ENCODE peak calls at places on chromosomes 11 and 22, in six cellular contexts. One of them, this sample, is unnamed. For H3K4me1, the result is how much of the 10 kb centered on the place peaks cover.

GRCh38 chr11:74417860-74418508 is 19.8 kb upstream of the PGM2L1 start:
- DNase-seq in H9: no peak
- DNase-seq in lung: no peak
- DNase-seq in left ventricle myocardium inferior: no peak
- DNase-seq in mammary epithelial cell: no peak
- DNase-seq in upper lobe of left lung: no peak
- DNase-seq in this sample: no peak

GRCh38 chr11:72519220-72519881 is 85.0 kb upstream of the CLPB start:
- DNase-seq in H9: no peak
- DNase-seq in lung: no peak
- DNase-seq in left ventricle myocardium inferior: no peak
- DNase-seq in mammary epithelial cell: no peak
- DNase-seq in upper lobe of left lung: no peak
- DNase-seq in this sample: no peak

GRCh38 chr11:68321293-68322030 is 9.1 kb downstream of the LRP5 start:
- DNase-seq in H9: no peak
- DNase-seq in lung: no peak
- DNase-seq in left ventricle myocardium inferior: no peak
- DNase-seq in mammary epithelial cell: peak
- DNase-seq in upper lobe of left lung: no peak
- DNase-seq in this sample: no peak

GRCh38 chr11:69089258-69089657 is 40.5 kb downstream of the TPCN2 start:
- DNase-seq in H9: no peak
- DNase-seq in lung: no peak
- DNase-seq in left ventricle myocardium inferior: peak
- DNase-seq in mammary epithelial cell: peak
- DNase-seq in upper lobe of left lung: no peak
- DNase-seq in this sample: no peak

GRCh38 chr22:29971607-29972006 is 88.6 kb downstream of the MTMR3 start:
- DNase-seq in H9: no peak
- DNase-seq in lung: no peak
- DNase-seq in left ventricle myocardium inferior: no peak
- DNase-seq in mammary epithelial cell: no peak
- DNase-seq in upper lobe of left lung: no peak
- DNase-seq in this sample: no peak

GRCh38 chr11:58923300-58923788 is 15.9 kb upstream of the GLYATL1 start:
- DNase-seq in H9: peak
- DNase-seq in lung: no peak
- DNase-seq in left ventricle myocardium inferior: no peak
- DNase-seq in mammary epithelial cell: peak
- DNase-seq in upper lobe of left lung: no peak
- DNase-seq in this sample: no peak

GRCh38 chr11:134736251-134737072 is 324.4 kb upstream of the B3GAT1 start:
- DNase-seq in H9: no peak
- DNase-seq in lung: no peak
- DNase-seq in left ventricle myocardium inferior: no peak
- DNase-seq in mammary epithelial cell: no peak
- DNase-seq in upper lobe of left lung: peak
- DNase-seq in this sample: no peak

GRCh38 chr22:20138417-20138738 is 6.8 kb downstream of the ZDHHC8 start:
- DNase-seq in H9: no peak
- DNase-seq in lung: no peak
- DNase-seq in left ventricle myocardium inferior: no peak
- DNase-seq in mammary epithelial cell: no peak
- DNase-seq in upper lobe of left lung: no peak
- DNase-seq in this sample: no peak

GRCh38 chr11:36465449-36466163 is 44.5 kb downstream of the TRAF6 start:
- DNase-seq in H9: no peak
- DNase-seq in lung: no peak
- DNase-seq in left ventricle myocardium inferior: no peak
- DNase-seq in mammary epithelial cell: peak
- DNase-seq in upper lobe of left lung: no peak
- DNase-seq in this sample: no peak

GRCh38 chr11:8787372-8787771 is 104.8 kb downstream of the RPL27A start:
- DNase-seq in H9: no peak
- DNase-seq in lung: no peak
- DNase-seq in left ventricle myocardium inferior: no peak
- DNase-seq in mammary epithelial cell: no peak
- DNase-seq in upper lobe of left lung: no peak
- DNase-seq in this sample: no peak

GRCh38 chr11:23554002-23554401 is 693.7 kb upstream of the CCDC179 start:
- DNase-seq in H9: no peak
- DNase-seq in lung: no peak
- DNase-seq in left ventricle myocardium inferior: no peak
- DNase-seq in mammary epithelial cell: peak
- DNase-seq in upper lobe of left lung: no peak
- DNase-seq in this sample: no peak

GRCh38 chr22:31929126-31929928 is 15.0 kb upstream of the YWHAH start:
- DNase-seq in H9: no peak
- DNase-seq in lung: no peak
- DNase-seq in left ventricle myocardium inferior: peak
- DNase-seq in mammary epithelial cell: no peak
- DNase-seq in upper lobe of left lung: no peak
- DNase-seq in this sample: no peak

GRCh38 chr11:17498475-17498874 is 21.8 kb upstream of the ABCC8 start:
- DNase-seq in H9: peak
- DNase-seq in lung: no peak
- DNase-seq in left ventricle myocardium inferior: no peak
- DNase-seq in mammary epithelial cell: no peak
- DNase-seq in upper lobe of left lung: no peak
- DNase-seq in this sample: no peak

GRCh38 chr11:60170566-60170965 is 12.3 kb downstream of the MS4A6A start:
- DNase-seq in H9: no peak
- DNase-seq in lung: no peak
- DNase-seq in left ventricle myocardium inferior: no peak
- DNase-seq in mammary epithelial cell: peak
- DNase-seq in upper lobe of left lung: no peak
- DNase-seq in this sample: no peak

GRCh38 chr22:20533095-20533878 is 25.9 kb downstream of the MED15 start:
- DNase-seq in H9: no peak
- DNase-seq in lung: no peak
- DNase-seq in left ventricle myocardium inferior: no peak
- DNase-seq in mammary epithelial cell: peak
- DNase-seq in upper lobe of left lung: no peak
- DNase-seq in this sample: no peak

GRCh38 chr11:17978553-17979287 is 34.1 kb downstream of the SERGEF start:
- DNase-seq in H9: peak
- DNase-seq in lung: no peak
- DNase-seq in left ventricle myocardium inferior: peak
- DNase-seq in mammary epithelial cell: peak
- DNase-seq in upper lobe of left lung: peak
- DNase-seq in this sample: no peak

GRCh38 chr11:35712533-35712932 is 50.0 kb downstream of the TRIM44 start:
- DNase-seq in H9: no peak
- DNase-seq in lung: no peak
- DNase-seq in left ventricle myocardium inferior: no peak
- DNase-seq in mammary epithelial cell: no peak
- DNase-seq in upper lobe of left lung: no peak
- DNase-seq in this sample: no peak

GRCh38 chr11:77174559-77174958 is 46.5 kb downstream of the MYO7A start:
- DNase-seq in H9: no peak
- DNase-seq in lung: no peak
- DNase-seq in left ventricle myocardium inferior: no peak
- DNase-seq in mammary epithelial cell: no peak
- DNase-seq in upper lobe of left lung: peak
- DNase-seq in this sample: no peak

GRCh38 chr11:2926611-2927492 is 2.4 kb downstream of the PHLDA2 start:
- DNase-seq in H9: no peak
- DNase-seq in lung: no peak
- DNase-seq in left ventricle myocardium inferior: peak
- DNase-seq in mammary epithelial cell: no peak
- DNase-seq in upper lobe of left lung: peak
- DNase-seq in this sample: no peak

GRCh38 chr11:57307666-57308270 is 17.0 kb downstream of the TNKS1BP1 start:
- DNase-seq in H9: no peak
- DNase-seq in lung: no peak
- DNase-seq in left ventricle myocardium inferior: no peak
- DNase-seq in mammary epithelial cell: peak
- DNase-seq in upper lobe of left lung: no peak
- DNase-seq in this sample: no peak

GRCh38 chr11:57306941-57307598 is 17.7 kb downstream of the TNKS1BP1 start:
- DNase-seq in H9: no peak
- DNase-seq in lung: no peak
- DNase-seq in left ventricle myocardium inferior: no peak
- DNase-seq in mammary epithelial cell: no peak
- DNase-seq in upper lobe of left lung: no peak
- DNase-seq in this sample: no peak

GRCh38 chr11:57309106-57310059 is 15.4 kb downstream of the TNKS1BP1 start:
- DNase-seq in H9: no peak
- DNase-seq in lung: no peak
- DNase-seq in left ventricle myocardium inferior: no peak
- DNase-seq in mammary epithelial cell: no peak
- DNase-seq in upper lobe of left lung: no peak
- DNase-seq in this sample: no peak

GRCh38 chr11:57310091-57310490 is 14.7 kb downstream of the TNKS1BP1 start:
- DNase-seq in H9: no peak
- DNase-seq in lung: no peak
- DNase-seq in left ventricle myocardium inferior: no peak
- DNase-seq in mammary epithelial cell: no peak
- DNase-seq in upper lobe of left lung: no peak
- DNase-seq in this sample: no peak

GRCh38 chr11:57308426-57309060 is 16.2 kb downstream of the TNKS1BP1 start:
- DNase-seq in H9: no peak
- DNase-seq in lung: no peak
- DNase-seq in left ventricle myocardium inferior: no peak
- DNase-seq in mammary epithelial cell: no peak
- DNase-seq in upper lobe of left lung: no peak
- DNase-seq in this sample: no peak
- H3K4me1 ChIP-seq in H9: under half
- H3K4me1 ChIP-seq in lung: under half
- H3K4me1 ChIP-seq in left ventricle myocardium inferior: half or more
- H3K4me1 ChIP-seq in mammary epithelial cell: half or more
- H3K4me1 ChIP-seq in upper lobe of left lung: half or more
- H3K4me1 ChIP-seq in this sample: under half

DNA sequence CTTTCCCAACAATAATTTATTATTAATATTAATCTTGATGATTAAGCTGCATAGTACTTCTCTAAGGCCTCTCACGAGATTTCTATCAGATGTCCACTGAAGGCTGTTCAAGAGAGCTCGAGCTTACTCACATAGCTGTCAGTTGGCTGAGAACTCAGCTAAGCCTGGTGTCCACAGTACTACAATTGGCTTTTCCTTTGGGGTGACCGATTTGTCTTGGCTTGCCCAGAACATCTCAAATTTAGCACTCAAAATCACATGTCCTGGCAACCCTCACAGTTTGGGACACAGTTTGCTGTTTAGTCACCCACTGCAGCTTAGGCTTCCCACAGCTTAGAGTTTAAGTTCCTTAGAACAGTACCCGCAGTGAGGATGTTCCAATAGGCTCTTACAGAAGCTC is 96.5 kb downstream of the LUZP2 start:
- DNase-seq in H9: no peak
- DNase-seq in lung: no peak
- DNase-seq in left ventricle myocardium inferior: no peak
- DNase-seq in mammary epithelial cell: peak
- DNase-seq in upper lobe of left lung: no peak
- DNase-seq in this sample: no peak
- H3K4me1 ChIP-seq in H9: under half
- H3K4me1 ChIP-seq in lung: under half
- H3K4me1 ChIP-seq in left ventricle myocardium inferior: under half
- H3K4me1 ChIP-seq in mammary epithelial cell: under half
- H3K4me1 ChIP-seq in upper lobe of left lung: under half
- H3K4me1 ChIP-seq in this sample: under half

DNA sequence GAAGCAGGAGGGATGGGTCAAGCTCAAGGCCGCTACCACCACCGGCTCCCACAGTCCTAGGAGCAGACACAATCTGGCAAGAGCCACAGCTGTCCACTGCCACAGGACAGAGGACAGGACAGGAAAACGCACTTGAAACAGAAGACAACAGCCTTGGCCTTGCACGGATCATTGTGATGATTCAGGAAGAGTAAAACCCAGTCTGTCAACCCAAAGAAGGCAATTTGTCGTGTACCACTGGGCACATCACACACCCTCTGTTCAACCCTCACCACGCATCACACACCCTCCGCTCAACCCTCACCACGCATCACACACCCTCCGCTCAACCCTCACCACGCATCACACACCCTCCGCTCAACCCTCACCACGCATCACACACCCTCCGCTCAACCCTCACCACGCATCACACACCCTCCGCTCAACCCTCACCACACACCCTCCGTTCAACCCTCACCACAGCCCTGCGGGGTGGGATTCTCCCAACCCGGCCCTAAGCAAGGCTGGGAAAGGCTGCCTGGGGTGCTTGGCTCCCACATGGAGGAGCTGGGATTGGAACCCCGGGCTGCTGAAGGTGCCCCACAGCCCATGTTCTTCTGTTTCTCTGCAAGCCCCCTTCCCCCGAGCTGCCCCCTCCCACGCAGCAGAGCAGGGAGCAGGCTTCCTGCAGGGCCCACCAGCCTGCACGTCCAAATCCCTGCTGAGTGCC is 11.3 kb upstream of the CDC42BPG start:
- DNase-seq in H9: no peak
- DNase-seq in lung: no peak
- DNase-seq in left ventricle myocardium inferior: no peak
- DNase-seq in mammary epithelial cell: no peak
- DNase-seq in upper lobe of left lung: no peak
- DNase-seq in this sample: no peak
- H3K4me1 ChIP-seq in H9: under half
- H3K4me1 ChIP-seq in lung: half or more
- H3K4me1 ChIP-seq in left ventricle myocardium inferior: half or more
- H3K4me1 ChIP-seq in mammary epithelial cell: under half
- H3K4me1 ChIP-seq in upper lobe of left lung: half or more
- H3K4me1 ChIP-seq in this sample: half or more

GRCh38 chr11:66617148-66617814 is 851 bp downstream of the RBM14 start:
- DNase-seq in H9: no peak
- DNase-seq in lung: no peak
- DNase-seq in left ventricle myocardium inferior: peak
- DNase-seq in mammary epithelial cell: peak
- DNase-seq in upper lobe of left lung: no peak
- DNase-seq in this sample: no peak

GRCh38 chr11:66614073-66614472 is 2.4 kb upstream of the RBM14 start:
- DNase-seq in H9: no peak
- DNase-seq in lung: no peak
- DNase-seq in left ventricle myocardium inferior: no peak
- DNase-seq in mammary epithelial cell: no peak
- DNase-seq in upper lobe of left lung: no peak
- DNase-seq in this sample: no peak

GRCh38 chr11:66624450-66624849 is 8.0 kb downstream of the RBM14 start:
- DNase-seq in H9: no peak
- DNase-seq in lung: no peak
- DNase-seq in left ventricle myocardium inferior: no peak
- DNase-seq in mammary epithelial cell: no peak
- DNase-seq in upper lobe of left lung: peak
- DNase-seq in this sample: no peak

GRCh38 chr11:66616379-66617147 is at the start of gene RBM14:
- DNase-seq in H9: peak
- DNase-seq in lung: peak
- DNase-seq in left ventricle myocardium inferior: peak
- DNase-seq in mammary epithelial cell: peak
- DNase-seq in upper lobe of left lung: peak
- DNase-seq in this sample: peak

DNA sequence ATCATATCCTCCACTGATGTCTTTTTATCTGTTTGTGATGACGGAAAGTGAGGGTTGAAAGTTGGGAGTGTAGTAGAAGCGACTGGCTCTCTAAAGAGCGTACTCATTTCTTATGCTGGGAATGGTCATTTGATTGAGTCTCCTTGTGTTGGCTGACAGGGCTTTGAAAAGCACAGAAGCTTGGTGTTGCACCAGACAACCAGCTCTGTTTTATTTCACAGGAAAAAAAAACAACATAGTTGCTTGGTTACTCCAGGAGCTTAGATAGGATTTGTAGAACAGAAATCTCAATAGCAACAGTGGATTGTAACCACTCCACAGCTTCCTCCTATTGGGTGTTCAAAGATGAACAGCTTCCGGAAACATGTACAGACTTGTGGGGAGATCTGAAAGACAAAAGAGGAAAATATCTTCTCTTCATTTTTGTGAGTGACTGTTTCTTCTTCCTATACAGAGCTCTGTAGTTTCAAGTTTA is 2.7 kb downstream of the RBM14 start:
- DNase-seq in H9: no peak
- DNase-seq in lung: no peak
- DNase-seq in left ventricle myocardium inferior: no peak
- DNase-seq in mammary epithelial cell: peak
- DNase-seq in upper lobe of left lung: no peak
- DNase-seq in this sample: peak
- H3K4me1 ChIP-seq in H9: under half
- H3K4me1 ChIP-seq in lung: under half
- H3K4me1 ChIP-seq in left ventricle myocardium inferior: half or more
- H3K4me1 ChIP-seq in mammary epithelial cell: under half
- H3K4me1 ChIP-seq in upper lobe of left lung: half or more
- H3K4me1 ChIP-seq in this sample: half or more

This sample was measured in effector memory CD4-positive, alpha-beta T cell.